ENCODE peak calls at places on chromosomes 7 and 10, in five cellular contexts. H is mucosa of descending colon, G is mammary epithelial cell, R is AG09319, P is brain microvascular endothelial cell. Q is an unnamed sample.
A peak's percentile ranks its signal among the peaks of the same experiment; 100 is the strongest.

GRCh38 chr10:52999681-53000080 is 227.1 kb upstream of the MBL2 start:
- DNase-seq in P (no peak), H (no peak), R (no peak), G (no peak), Q (no peak)

GRCh38 chr7:67462781-67463191 is 466.2 kb downstream of the TYW1 start:
- DNase-seq in H (peak; percentile 26), R (no peak), P (no peak), G (no peak), Q (no peak)

GRCh38 chr10:33735463-33735862 is 401.0 kb upstream of the NRP1 start:
- DNase-seq in G (peak; percentile 46), H (no peak), P (no peak), R (peak; percentile 1), Q (no peak)

GRCh38 chr7:122303971-122304603 is 463 bp downstream of the FEZF1 start:
- DNase-seq in G (no peak), H (peak; percentile 42), R (no peak), P (no peak), Q (no peak)

GRCh38 chr7:47361746-47362215 is 220.1 kb downstream of the TNS3 start:
- DNase-seq in R (peak; percentile 60), H (no peak), P (peak; percentile 78), G (peak; percentile 96), Q (no peak)

GRCh38 chr10:116925061-116925460 is 75.8 kb downstream of the ENO4 start:
- DNase-seq in P (no peak), H (no peak), G (no peak), R (no peak), Q (no peak)

GRCh38 chr10:17210361-17210760 is 8.9 kb upstream of the TRDMT1 start:
- DNase-seq in R (no peak), G (no peak), H (no peak), P (no peak), Q (no peak)

GRCh38 chr10:132455986-132456847 is 59.2 kb downstream of the PWWP2B start:
- DNase-seq in G (no peak), H (peak; percentile 41), R (no peak), P (no peak), Q (no peak)

GRCh38 chr7:46385662-46386309 is 464.7 kb upstream of the IGFBP3 start:
- DNase-seq in H (no peak), R (peak; percentile 74), G (peak; percentile 82), P (peak; percentile 91), Q (no peak)

GRCh38 chr10:96708456-96708855 is 11.9 kb downstream of the PIK3AP1 start:
- DNase-seq in P (no peak), R (no peak), G (no peak), H (no peak), Q (no peak)

GRCh38 chr10:47256753-47257336 is 43.2 kb upstream of the GDF10 start:
- DNase-seq in G (peak; percentile 29), H (no peak), P (no peak), R (no peak), Q (no peak)

GRCh38 chr10:130044067-130045061 is 66.3 kb downstream of the C10orf143 start:
- DNase-seq in R (no peak), G (no peak), H (peak; percentile 11), P (no peak), Q (no peak)

GRCh38 chr7:153529651-153530165 is 522.5 kb upstream of the DPP6 start:
- DNase-seq in R (no peak), P (no peak), G (no peak), H (no peak), Q (no peak)

GRCh38 chr7:81802251-81802650 is 32.4 kb upstream of the HGF start:
- DNase-seq in G (no peak), H (no peak), P (no peak), R (no peak), Q (no peak)

GRCh38 chr10:62512732-62513475 is 138.7 kb downstream of the ZNF365 start:
- DNase-seq in G (peak; percentile 52), P (no peak), H (no peak), R (no peak), Q (no peak)

GRCh38 chr7:156049366-156049765 is 237.1 kb upstream of the SHH start:
- DNase-seq in G (no peak), R (no peak), H (no peak), P (no peak), Q (no peak)

GRCh38 chr10:75878586-75878985 is 447.2 kb downstream of the LRMDA start:
- DNase-seq in H (no peak), P (no peak), R (no peak), G (no peak), Q (no peak)

GRCh38 chr10:99470327-99470726 is 39.9 kb upstream of the GOT1 start:
- DNase-seq in G (no peak), P (no peak), R (no peak), H (no peak), Q (no peak)

GRCh38 chr10:95346715-95347401 is 56.1 kb upstream of the PDLIM1 start:
- DNase-seq in R (no peak), G (no peak), H (no peak), P (no peak), Q (no peak)

DNA sequence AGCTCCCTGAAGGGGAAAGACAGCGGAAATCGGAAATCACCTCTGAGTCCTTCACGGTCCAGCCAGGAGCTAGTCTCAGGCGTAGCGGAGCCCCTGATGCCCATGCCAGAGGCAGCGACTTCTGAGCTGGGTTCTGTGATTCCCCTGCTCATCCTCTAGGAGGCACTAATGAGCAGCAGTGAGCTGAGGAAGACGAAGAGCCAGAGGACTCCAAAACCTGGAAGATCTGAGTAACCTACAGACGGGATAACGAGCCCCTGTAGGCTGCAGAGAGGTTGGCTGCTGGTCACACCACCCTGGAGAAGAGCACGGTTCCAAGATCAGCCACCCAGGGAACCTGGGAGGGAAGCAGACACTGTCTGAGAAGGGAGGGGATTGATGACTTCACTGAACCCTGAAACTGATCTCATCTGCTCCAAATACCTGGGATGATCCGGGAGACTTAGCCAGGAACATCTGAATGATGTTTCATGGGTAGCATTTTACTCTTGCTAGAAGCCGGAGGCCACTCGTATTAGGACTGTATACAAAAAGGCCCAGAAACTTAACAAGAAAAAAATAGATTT is 304.1 kb downstream of the PAXIP1 start:
- DNase-seq in G (no peak), R (no peak), P (no peak), H (no peak), Q (no peak)
- TF ChIP-seq CTCF in G (no peak), R (no peak), P (peak; percentile 3), H (peak; percentile 22), Q (peak; percentile 16)

GRCh38 chr10:23696476-23696875 is 257.6 kb downstream of the OTUD1 start:
- DNase-seq in R (no peak), P (no peak), H (no peak), G (peak; percentile 14), Q (no peak)

GRCh38 chr10:23694921-23695824 is 256.3 kb downstream of the OTUD1 start:
- DNase-seq in R (no peak), G (no peak), H (no peak), P (no peak), Q (no peak)

GRCh38 chr10:23694446-23694920 is 255.6 kb downstream of the OTUD1 start:
- DNase-seq in G (peak; percentile 23), R (no peak), P (no peak), H (no peak), Q (no peak)

GRCh38 chr10:23693895-23694294 is 255.0 kb downstream of the OTUD1 start:
- DNase-seq in G (no peak), R (no peak), H (no peak), P (no peak), Q (no peak)

DNA sequence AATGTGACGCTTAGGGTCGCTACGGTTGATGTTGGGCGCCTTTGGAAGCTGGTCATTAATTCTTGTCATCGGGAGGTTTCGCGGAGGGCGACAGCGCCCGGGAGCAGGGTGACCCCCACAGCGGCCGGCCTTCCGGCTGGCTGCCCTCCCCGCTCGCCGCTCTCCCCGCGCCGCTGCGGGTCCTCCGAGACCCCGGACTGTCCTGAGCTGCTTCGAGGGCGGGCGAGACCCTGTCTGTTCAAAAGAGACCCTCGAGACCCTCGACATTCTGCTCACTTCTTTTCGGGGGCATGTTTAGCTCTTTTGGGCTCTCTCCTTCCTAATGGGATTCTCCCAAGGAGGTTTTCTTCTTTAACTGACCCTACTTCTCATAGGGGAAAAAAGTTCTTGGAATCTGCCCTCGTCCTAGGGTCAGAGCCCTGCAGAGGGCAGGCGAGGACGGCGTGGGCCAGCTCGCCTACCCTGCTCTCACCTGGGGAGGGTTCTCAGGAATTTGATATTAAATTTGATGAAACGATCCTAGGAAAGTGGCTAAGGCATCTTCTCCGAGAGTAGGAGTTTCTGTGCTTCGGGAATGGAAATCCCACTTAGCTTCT is 257.0 kb downstream of the OTUD1 start:
- DNase-seq in G (no peak), H (no peak), R (no peak), P (no peak), Q (no peak)
- TF ChIP-seq CTCF in G (no peak), H (no peak), R (no peak), P (no peak), Q (no peak)

GRCh38 chr7:18241543-18242231 is 214.0 kb upstream of the PRPS1L1 start:
- DNase-seq in H (no peak), G (no peak), P (no peak), R (no peak), Q (no peak)
- TF ChIP-seq CTCF in H (no peak), G (peak; percentile 15), P (no peak), R (no peak), Q (no peak)

GRCh38 chr10:57657164-57657765 is 610.4 kb downstream of the IPMK start:
- DNase-seq in G (peak; percentile 30), H (peak; percentile 21), R (peak; percentile 14), P (peak; percentile 59), Q (no peak)
- TF ChIP-seq CTCF in G (peak; percentile 80), H (peak; percentile 62), R (peak; percentile 83), P (peak; percentile 88), Q (peak; percentile 79)

GRCh38 chr7:42493436-42494198 is 256.6 kb upstream of the GLI3 start:
- DNase-seq in H (peak; percentile 53), G (peak; percentile 81), R (peak; percentile 62), P (peak; percentile 87), Q (no peak)
- TF ChIP-seq CTCF in H (no peak), G (no peak), R (no peak), P (peak; percentile 18), Q (no peak)